ENCODE peak calls at places on chromosomes 1 and 21, in five cellular contexts. S is astrocyte, X is OCI-LY7, M is K562, F is keratinocyte. Y is an unnamed sample.

GRCh38 chr1:45775794-45776193 is 25.3 kb upstream of the IPP start:
- DNase-seq in S (no peak), X (no peak), M (no peak), F (no peak), Y (no peak)

GRCh38 chr1:206694151-206694550 is 9.4 kb downstream of the MAPKAPK2 start:
- DNase-seq in S (no peak), X (no peak), M (peak; percentile 11), F (no peak), Y (no peak)

GRCh38 chr1:54017979-54018378 is at the start of gene LDLRAD1:
- DNase-seq in S (no peak), X (no peak), M (no peak), F (no peak), Y (no peak)

GRCh38 chr21:16280731-16281130 is 550.9 kb downstream of the USP25 start:
- DNase-seq in S (peak; percentile 44), X (no peak), M (no peak), F (no peak), Y (no peak)

GRCh38 chr1:155892801-155893200 is 18.3 kb downstream of the RIT1 start:
- DNase-seq in S (peak; percentile 77), X (no peak), M (no peak), F (no peak), Y (no peak)

GRCh38 chr1:48673725-48674124 is 103.0 kb downstream of the BEND5 start:
- DNase-seq in S (no peak), X (peak; percentile 6), M (peak; percentile 21), F (no peak), Y (peak; percentile 85)

GRCh38 chr1:27436204-27437159 is 44.1 kb downstream of the GPR3 start:
- DNase-seq in S (peak; percentile 78), X (peak; percentile 66), M (peak; percentile 46), F (no peak), Y (no peak)

GRCh38 chr21:21921410-21922232 is 923.4 kb downstream of the NCAM2 start:
- DNase-seq in S (peak; percentile 10), X (peak; percentile 5), M (peak; percentile 13), F (no peak), Y (peak; percentile 81)

GRCh38 chr1:228150458-228151169 is 884 bp downstream of the GJC2 start:
- DNase-seq in S (peak; percentile 74), X (no peak), M (peak; percentile 50), F (no peak), Y (no peak)

GRCh38 chr1:58047265-58047858 is 499.2 kb downstream of the OMA1 start:
- DNase-seq in S (no peak), X (peak; percentile 33), M (peak; percentile 74), F (no peak), Y (peak; percentile 59)

GRCh38 chr1:75174031-75174760 is 40.0 kb downstream of the LHX8 start:
- DNase-seq in S (no peak), X (no peak), M (no peak), F (no peak), Y (no peak)

GRCh38 chr1:14980801-14981200 is 172.7 kb upstream of the TMEM51 start:
- DNase-seq in S (peak; percentile 48), X (no peak), M (no peak), F (no peak), Y (no peak)

DNA sequence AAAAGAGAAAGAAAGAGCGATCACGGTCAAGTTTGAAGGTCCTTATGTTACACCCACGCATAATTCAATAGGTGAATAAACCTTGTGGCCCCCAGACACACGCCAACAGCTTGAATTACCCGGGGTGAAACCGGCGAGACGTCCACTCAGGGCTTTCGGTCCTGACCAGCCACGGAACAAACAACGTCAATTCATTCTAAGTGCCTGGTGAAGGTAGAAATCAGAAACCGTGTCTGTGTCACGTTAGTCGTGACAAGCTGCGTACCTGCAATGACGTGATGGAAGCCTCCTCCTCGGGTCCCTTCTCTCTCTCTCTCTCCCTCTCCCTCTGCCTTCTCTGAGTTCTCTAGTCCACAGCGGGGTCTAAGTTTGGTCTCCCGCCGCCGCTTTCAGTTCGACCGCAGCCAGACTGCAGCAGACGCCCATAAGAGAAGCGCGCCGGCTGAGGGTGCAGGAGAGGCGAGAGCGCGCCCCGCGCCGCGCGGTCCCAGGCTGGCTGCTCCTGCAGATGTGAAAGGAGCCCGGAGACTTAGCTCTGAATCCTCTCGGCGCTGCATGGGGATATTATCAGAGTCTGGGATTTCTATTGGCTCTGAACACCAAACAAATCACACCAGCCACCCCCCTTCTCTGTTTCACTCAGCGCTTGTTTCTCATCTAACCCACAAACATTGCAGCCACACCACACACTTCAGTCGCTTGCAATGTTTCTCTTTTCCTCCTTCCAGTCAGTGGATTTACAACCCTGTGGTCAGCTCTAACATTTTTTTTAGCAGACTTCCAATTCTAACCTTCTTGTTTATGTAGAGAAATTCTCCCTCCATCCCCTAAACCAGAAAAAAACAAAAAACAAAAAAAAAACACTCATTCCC is at the start of gene GREM2:
- DNase-seq in S (peak; percentile 97), X (no peak), M (no peak), F (no peak), Y (peak; percentile 82)
- H3K4me3 ChIP-seq in S (peak within 1 kb of the TSS; percentile 81), X (no peak within 1 kb of the TSS), M (no peak within 1 kb of the TSS), F (peak within 1 kb of the TSS; percentile 47), Y (peak within 1 kb of the TSS; percentile 72)

GRCh38 chr21:34021726-34022125 is 51.7 kb upstream of the MRPS6 start:
- DNase-seq in S (peak; percentile 48), X (no peak), M (no peak), F (no peak), Y (no peak)

GRCh38 chr21:34022557-34023335 is 50.6 kb upstream of the MRPS6 start:
- DNase-seq in S (no peak), X (peak; percentile 46), M (no peak), F (no peak), Y (no peak)

GRCh38 chr21:34020934-34021553 is 52.3 kb upstream of the MRPS6 start:
- DNase-seq in S (peak; percentile 52), X (no peak), M (no peak), F (no peak), Y (no peak)

GRCh38 chr21:34024382-34024693 is 49.0 kb upstream of the MRPS6 start:
- DNase-seq in S (no peak), X (no peak), M (no peak), F (no peak), Y (no peak)

GRCh38 chr21:34023691-34024381 is 49.5 kb upstream of the MRPS6 start:
- DNase-seq in S (no peak), X (no peak), M (no peak), F (no peak), Y (no peak)
- H4K20me1 ChIP-seq in S (no peaks in the 10 kb centered on the region), X (no peaks in the 10 kb centered on the region), M (no peaks in the 10 kb centered on the region), F (no peaks in the 10 kb centered on the region), Y (no peaks in the 10 kb centered on the region)

DNA sequence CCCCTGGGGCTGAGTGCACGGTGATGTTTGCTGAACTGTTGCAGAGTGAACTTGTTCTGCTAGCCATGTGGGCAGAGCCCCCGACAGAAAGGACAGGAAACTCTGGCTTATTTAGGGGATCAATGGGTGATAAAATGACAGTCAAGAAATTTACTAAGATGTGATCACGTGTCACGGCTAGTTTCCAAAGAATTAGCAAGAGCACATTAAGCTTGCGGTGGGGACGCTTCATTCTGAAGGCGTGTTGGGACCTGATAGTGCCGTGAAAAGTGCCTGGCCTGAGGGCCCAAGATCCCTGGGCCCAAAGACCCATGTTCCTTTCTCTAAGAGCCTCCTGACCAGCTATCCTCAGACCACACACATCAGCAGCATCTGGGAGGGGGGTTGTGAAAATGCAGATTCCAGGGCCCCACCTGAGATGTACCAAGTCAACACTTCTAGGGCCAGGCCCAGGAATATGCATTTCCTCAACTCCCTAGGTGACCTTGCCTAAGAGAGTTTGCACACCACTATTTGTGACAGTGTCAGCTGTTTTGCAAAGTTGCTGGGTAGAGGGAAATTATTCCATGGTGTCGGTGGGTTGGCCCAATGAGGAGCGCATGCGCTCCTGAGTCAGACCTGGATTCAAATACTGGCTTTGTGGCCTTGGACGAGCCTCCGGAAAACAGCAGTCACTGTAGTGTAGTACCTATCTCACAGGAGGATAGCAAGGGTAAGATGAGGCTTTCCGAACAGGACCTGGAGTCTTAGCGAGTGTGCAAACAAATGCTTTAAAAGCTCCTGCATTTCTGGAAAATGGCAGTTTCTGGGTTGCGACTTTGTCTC is 77.5 kb downstream of the SPSB1 start:
- DNase-seq in S (no peak), X (no peak), M (no peak), F (peak; percentile 45), Y (no peak)
- H3K4me3 ChIP-seq in S (no peak overlapping the region), X (no peak overlapping the region), M (no peak overlapping the region), F (no peak overlapping the region), Y (no peak overlapping the region)

GRCh38 chr1:151221616-151222015 is 23.3 kb downstream of the PIP5K1A start:
- DNase-seq in S (no peak), X (no peak), M (no peak), F (no peak), Y (no peak)
- H4K20me1 ChIP-seq in S (peaks cover 84% of the 10 kb centered on the region), X (no peaks in the 10 kb centered on the region), M (no peaks in the 10 kb centered on the region), F (peaks cover 18% of the 10 kb centered on the region), Y (peaks cover 32% of the 10 kb centered on the region)

GRCh38 chr1:12185036-12185435 is 18.2 kb downstream of the TNFRSF1B start:
- DNase-seq in S (no peak), X (no peak), M (no peak), F (no peak), Y (no peak)
- H3K4me3 ChIP-seq in S (no peak overlapping the region), X (no peak overlapping the region), M (no peak overlapping the region), F (no peak overlapping the region), Y (no peak overlapping the region)